ENCODE peak calls at places on chromosomes 12 and 14, in ten cellular contexts. R is ovary; Q is H9; C is upper lobe of left lung; F is upper lobe of right lung; H is tibial nerve; E is IMR-90; T is CD8-positive, alpha-beta memory T cell; L is transverse colon; X is heart right ventricle. B is an unnamed sample. For H3K9me3, the result is how much of the 10 kb centered on the place peaks cover.

GRCh38 chr14:36502558-36503508 is 17.2 kb downstream of the NKX2-1 start:
- DNase-seq in C (no peak), Q (no peak), R (no peak), H (no peak), T (no peak), L (no peak), F (no peak), X (no peak), E (no peak), B (no peak)

GRCh38 chr14:40599726-40600125 is 1007.0 kb upstream of the LRFN5 start:
- DNase-seq in E (no peak), X (no peak), F (no peak), R (no peak), H (no peak), T (no peak), L (no peak), C (no peak), Q (no peak), B (no peak)

GRCh38 chr14:96631030-96631429 is 128.8 kb downstream of the PAPOLA start:
- DNase-seq in Q (peak), T (no peak), C (no peak), R (no peak), F (no peak), L (peak), E (no peak), H (no peak), X (no peak), B (no peak)

GRCh38 chr12:105978686-105979085 is 160.1 kb downstream of the NUAK1 start:
- DNase-seq in R (no peak), L (no peak), Q (no peak), H (no peak), C (no peak), E (no peak), T (no peak), F (no peak), X (no peak), B (no peak)

GRCh38 chr14:103002578-103003350 is 54.6 kb downstream of the CDC42BPB start:
- DNase-seq in R (no peak), T (no peak), F (no peak), C (no peak), L (no peak), Q (no peak), E (no peak), H (no peak), X (no peak), B (no peak)

GRCh38 chr14:34583525-34583924 is 44.0 kb upstream of the EAPP start:
- DNase-seq in L (no peak), R (no peak), H (no peak), Q (no peak), E (no peak), T (no peak), X (no peak), F (no peak), C (no peak), B (no peak)

GRCh38 chr12:63802012-63802608 is 22.4 kb downstream of the RXYLT1 start:
- DNase-seq in X (no peak), R (no peak), E (peak), F (no peak), L (no peak), H (no peak), Q (no peak), C (no peak), T (peak), B (no peak)

GRCh38 chr12:101850199-101850598 is 19.4 kb upstream of the GNPTAB start:
- DNase-seq in X (no peak), E (no peak), Q (no peak), F (no peak), R (no peak), H (no peak), T (no peak), L (no peak), C (no peak), B (no peak)

GRCh38 chr14:70601162-70601561 is 707 bp upstream of the MED6 start:
- DNase-seq in Q (no peak), H (no peak), L (no peak), C (no peak), F (no peak), X (no peak), E (peak), R (no peak), T (no peak), B (no peak)

GRCh38 chr14:58331111-58331510 is 32.8 kb downstream of the ARID4A start:
- DNase-seq in L (peak), E (peak), Q (peak), F (no peak), H (peak), X (peak), R (peak), T (peak), C (no peak), B (peak)

GRCh38 chr12:92602476-92602875 is 100.3 kb upstream of the PLEKHG7 start:
- DNase-seq in Q (no peak), X (no peak), F (no peak), L (no peak), C (no peak), T (no peak), R (no peak), E (peak), H (no peak), B (no peak)

GRCh38 chr14:72472845-72473244 is 421.1 kb downstream of the DPF3 start:
- DNase-seq in T (no peak), R (no peak), Q (no peak), C (no peak), F (no peak), E (peak), X (no peak), L (no peak), H (no peak), B (no peak)

GRCh38 chr12:93440043-93440835 is 1.5 kb downstream of the UBE2N start:
- DNase-seq in X (no peak), H (no peak), R (no peak), Q (no peak), F (no peak), E (peak), T (no peak), C (no peak), L (no peak), B (no peak)

GRCh38 chr14:56170028-56170427 is 51.8 kb downstream of the PELI2 start:
- DNase-seq in L (no peak), F (no peak), X (no peak), T (no peak), R (no peak), C (no peak), H (no peak), Q (no peak), E (peak), B (no peak)
- H3K9me3 ChIP-seq in L (under half), F (under half), X (under half), T (under half), R (under half), C (under half), H (under half), Q (under half), E (under half), B (under half)

DNA sequence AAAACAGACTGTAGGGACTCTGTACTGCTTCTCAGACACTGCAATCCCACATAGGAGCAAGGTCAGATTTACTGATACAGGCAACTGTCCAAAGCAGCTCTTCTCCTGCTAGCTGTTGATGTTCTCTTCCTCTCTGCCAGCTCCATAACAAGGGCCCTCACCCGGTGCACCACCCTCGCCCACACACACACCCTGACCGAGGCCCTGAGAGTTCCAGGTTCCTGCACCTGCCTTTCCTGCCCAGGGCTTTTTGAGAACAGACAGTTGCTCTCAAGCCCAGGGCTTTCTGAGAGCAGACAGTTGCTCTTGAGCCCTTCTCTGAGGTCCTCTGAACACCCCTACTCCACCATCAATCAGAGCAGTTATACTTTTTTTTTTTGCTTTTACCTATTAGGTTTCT is 233.8 kb upstream of the GARIN6 start:
- DNase-seq in H (no peak), E (no peak), Q (no peak), F (no peak), T (no peak), R (no peak), C (no peak), L (no peak), X (no peak), B (no peak)
- H3K9me3 ChIP-seq in H (under half), E (under half), Q (under half), F (under half), T (under half), R (under half), C (under half), L (under half), X (under half), B (under half)

GRCh38 chr14:26395726-26396125 is 202.1 kb downstream of the NOVA1 start:
- DNase-seq in L (no peak), T (no peak), X (no peak), R (no peak), F (no peak), H (no peak), C (no peak), E (no peak), Q (no peak), B (no peak)

GRCh38 chr14:26389646-26390508 is 208.0 kb downstream of the NOVA1 start:
- DNase-seq in E (peak), X (no peak), Q (no peak), H (no peak), L (no peak), C (no peak), R (no peak), F (no peak), T (no peak), B (no peak)

GRCh38 chr14:26398616-26399015 is 199.2 kb downstream of the NOVA1 start:
- DNase-seq in X (no peak), H (no peak), L (no peak), E (no peak), C (no peak), Q (no peak), F (no peak), T (no peak), R (no peak), B (no peak)

GRCh38 chr14:26392498-26392897 is 205.3 kb downstream of the NOVA1 start:
- DNase-seq in C (no peak), F (no peak), H (no peak), Q (no peak), T (no peak), R (no peak), X (no peak), L (no peak), E (no peak), B (no peak)

DNA sequence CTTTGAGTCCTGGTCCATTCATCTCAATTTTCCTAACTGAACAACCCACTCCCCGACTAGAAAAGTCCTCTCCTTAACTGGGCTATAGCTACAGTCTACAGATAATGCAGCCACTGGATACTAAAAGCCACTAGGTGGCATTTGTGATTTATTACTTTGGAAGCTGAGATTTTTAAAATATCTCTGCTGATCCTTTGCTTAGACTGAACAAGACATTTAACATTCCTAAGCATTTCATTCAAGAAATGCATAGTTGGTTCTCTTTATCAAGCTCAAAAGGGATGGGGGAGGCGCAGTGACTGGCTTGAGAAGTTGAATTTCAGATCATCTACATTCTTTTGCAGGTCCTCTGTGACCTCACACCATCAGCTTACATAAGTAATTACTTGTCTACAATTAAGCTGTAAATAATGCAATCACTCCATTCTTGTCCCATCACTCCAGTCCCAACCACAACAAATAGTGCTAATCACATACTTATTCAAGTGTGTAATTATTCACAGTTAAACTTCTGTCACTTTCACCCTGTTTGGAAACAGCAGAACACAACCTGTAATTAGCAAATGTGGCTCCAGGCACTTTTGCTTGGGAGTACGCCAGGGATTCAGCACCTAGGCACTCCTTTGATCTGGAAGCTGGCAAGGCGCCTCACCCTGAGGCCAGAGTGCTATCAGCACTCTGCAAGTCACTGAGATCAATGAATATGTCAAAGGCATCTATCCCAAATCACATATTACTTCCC is 203.5 kb downstream of the NOVA1 start:
- DNase-seq in E (peak), T (no peak), Q (peak), H (no peak), F (no peak), X (no peak), C (no peak), R (no peak), L (peak), B (no peak)
- H3K9me3 ChIP-seq in E (under half), T (under half), Q (under half), H (under half), F (under half), X (under half), C (under half), R (under half), L (under half), B (under half)

GRCh38 chr14:51295666-51296263 is 55.7 kb downstream of the TMX1 start:
- DNase-seq in H (no peak), F (no peak), Q (no peak), C (no peak), E (peak), X (no peak), T (no peak), L (no peak), R (no peak), B (no peak)

GRCh38 chr14:51293149-51293925 is 53.3 kb downstream of the TMX1 start:
- DNase-seq in L (no peak), Q (no peak), T (no peak), F (no peak), X (peak), C (no peak), R (no peak), E (peak), H (peak), B (no peak)

GRCh38 chr14:51291016-51291415 is 51.0 kb downstream of the TMX1 start:
- DNase-seq in Q (no peak), T (no peak), E (no peak), H (no peak), R (no peak), X (no peak), L (no peak), F (no peak), C (no peak), B (no peak)

GRCh38 chr14:51294951-51295350 is 54.9 kb downstream of the TMX1 start:
- DNase-seq in C (no peak), H (no peak), L (no peak), E (no peak), X (no peak), Q (no peak), F (no peak), R (no peak), T (no peak), B (no peak)

DNA sequence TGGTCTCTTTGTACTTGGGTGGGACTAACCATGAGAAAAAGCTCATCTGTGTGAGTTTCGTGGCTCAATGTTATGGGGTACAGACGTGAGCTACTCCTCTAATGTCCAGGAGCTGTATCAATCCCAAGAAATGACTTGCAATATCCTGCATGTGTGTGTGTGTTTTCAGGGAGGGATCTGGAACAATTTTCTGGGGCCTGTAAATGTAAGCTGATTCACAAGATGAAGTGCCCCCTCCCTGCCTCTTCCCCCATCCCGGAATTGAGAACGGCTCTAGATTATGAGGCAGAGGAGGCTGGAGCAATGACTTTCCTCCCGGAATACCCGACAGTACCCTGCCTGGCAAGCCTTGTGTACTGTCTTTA is 53.9 kb downstream of the TMX1 start:
- DNase-seq in X (no peak), F (no peak), E (no peak), R (no peak), L (no peak), T (no peak), C (no peak), Q (no peak), H (no peak), B (no peak)
- H3K9me3 ChIP-seq in X (under half), F (under half), E (under half), R (under half), L (under half), T (under half), C (under half), Q (under half), H (under half), B (under half)

GRCh38 chr14:92523752-92524151 is 10.2 kb downstream of the RIN3 start:
- DNase-seq in E (no peak), H (no peak), F (peak), T (no peak), C (no peak), Q (no peak), L (no peak), R (no peak), X (no peak), B (no peak)
- H3K9me3 ChIP-seq in E (under half), H (under half), F (under half), T (under half), C (under half), Q (under half), L (under half), R (under half), X (under half), B (under half)

DNA sequence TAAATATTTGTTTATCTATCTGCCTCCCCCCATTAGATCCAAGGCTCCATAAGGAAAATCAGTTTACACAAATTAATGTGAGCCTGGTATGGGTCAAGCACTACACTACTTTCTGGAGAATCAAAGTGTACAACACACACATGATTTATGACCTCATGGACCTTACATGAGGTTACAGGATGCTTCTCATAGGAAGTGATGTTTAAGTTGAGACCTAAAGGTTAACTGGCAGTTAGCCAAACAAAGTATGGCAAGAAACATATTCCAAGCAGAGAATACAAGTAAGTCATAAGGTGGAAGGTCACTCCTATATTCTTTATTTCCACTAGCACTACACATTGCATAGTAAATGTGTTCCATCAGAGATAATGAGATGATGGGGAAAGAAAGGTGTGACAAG is 39.2 kb downstream of the OSBPL8 start:
- DNase-seq in Q (no peak), C (no peak), R (no peak), X (no peak), F (no peak), T (no peak), H (no peak), L (no peak), E (no peak), B (no peak)
- H3K9me3 ChIP-seq in Q (under half), C (under half), R (under half), X (under half), F (under half), T (under half), H (under half), L (under half), E (under half), B (under half)

GRCh38 chr14:105993814-105994213 is 467.4 kb downstream of the TMEM121 start:
- DNase-seq in C (peak), L (no peak), F (no peak), R (no peak), E (no peak), X (no peak), Q (no peak), H (no peak), T (peak), B (no peak)

DNA sequence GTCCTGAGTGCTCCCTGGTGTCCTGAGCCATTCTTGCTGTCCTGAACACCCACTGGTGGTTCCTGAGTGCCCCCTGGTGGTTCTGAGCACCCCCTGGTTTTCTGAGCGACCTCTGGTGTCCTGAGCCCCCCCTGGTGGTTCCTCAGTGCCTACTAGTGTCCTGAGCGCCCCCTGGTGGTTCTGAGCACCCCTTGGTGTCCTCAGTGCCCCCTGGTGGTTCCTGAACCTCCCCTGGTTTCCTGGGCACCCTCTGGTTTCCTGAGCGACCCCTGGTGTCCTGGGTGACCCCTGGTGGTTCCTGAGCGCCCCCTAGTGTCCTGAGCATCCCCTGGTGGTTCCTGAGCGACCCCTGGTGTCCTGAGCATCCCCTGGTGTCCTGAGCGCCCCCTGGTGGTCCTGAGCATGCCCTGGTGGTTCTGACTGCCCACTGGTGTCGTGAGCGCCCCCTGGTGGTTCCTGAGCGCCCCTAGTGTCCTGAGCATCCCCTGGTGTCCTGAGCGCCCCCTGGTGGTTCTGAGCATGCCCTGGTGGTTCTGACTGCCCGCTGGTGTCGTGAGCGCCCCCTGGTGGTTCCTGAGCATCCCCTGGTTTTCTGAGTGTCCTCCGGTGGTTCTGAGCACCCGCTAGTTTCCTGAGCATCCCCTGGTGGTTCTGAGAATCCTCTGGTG is 473.1 kb downstream of the TMEM121 start:
- DNase-seq in R (no peak), E (no peak), L (peak), T (peak), C (peak), H (no peak), Q (no peak), F (peak), X (peak), B (peak)
- H3K9me3 ChIP-seq in R (under half), E (under half), L (under half), T (under half), C (under half), H (under half), Q (under half), F (under half), X (under half), B (under half)

GRCh38 chr14:83764656-83765055 is 1765.3 kb upstream of the FLRT2 start:
- DNase-seq in L (no peak), T (no peak), R (no peak), E (no peak), H (no peak), Q (no peak), C (no peak), X (no peak), F (no peak), B (no peak)
- H3K9me3 ChIP-seq in L (under half), T (under half), R (under half), E (under half), H (under half), Q (under half), C (under half), X (under half), F (under half), B (under half)

DNA sequence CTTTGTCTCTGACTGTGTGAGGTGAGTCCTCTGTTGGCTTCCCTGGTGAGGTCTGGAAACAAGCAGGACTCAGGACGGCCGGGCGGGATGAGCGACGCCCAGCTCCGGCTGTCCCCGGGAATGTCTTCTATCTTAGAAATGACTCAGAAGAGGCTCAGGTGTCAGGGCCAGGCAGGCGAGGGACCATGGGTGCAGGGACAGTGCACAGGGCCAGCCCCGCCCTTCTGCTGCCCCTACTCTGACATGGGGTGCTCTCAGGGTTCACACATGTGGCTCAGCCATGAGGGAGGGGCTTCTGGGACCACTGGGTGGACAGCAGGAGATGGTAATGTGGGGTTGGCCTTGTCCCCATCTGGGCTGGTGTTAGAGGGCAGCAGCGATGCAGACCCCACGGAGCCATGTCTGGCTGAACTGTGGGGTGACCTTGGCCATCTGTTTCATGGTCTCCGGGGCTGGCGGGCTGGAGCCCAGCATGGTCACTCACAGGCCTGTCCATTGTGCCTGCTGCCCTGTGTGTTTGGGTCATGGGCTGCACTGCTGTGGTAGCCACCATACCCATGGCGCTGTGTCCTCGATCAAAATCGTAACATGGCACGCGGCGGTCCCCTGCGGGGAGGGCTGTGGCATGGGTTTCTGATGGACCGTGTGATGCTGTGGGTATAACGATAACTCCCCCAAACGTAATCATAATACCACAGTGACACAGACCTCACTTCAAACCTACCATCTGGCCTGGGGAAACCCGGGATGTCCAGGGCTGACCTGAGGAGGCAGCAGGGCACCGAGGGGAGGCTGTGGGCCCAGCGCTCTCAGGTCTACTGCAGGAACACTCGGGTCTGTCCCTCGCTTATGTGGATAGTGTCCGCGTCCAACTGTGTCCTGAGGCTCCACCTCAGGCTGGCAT is 368.8 kb downstream of the TMEM121 start:
- DNase-seq in T (no peak), C (peak), H (no peak), X (peak), F (peak), R (no peak), L (no peak), Q (no peak), E (no peak), B (no peak)
- H3K9me3 ChIP-seq in T (under half), C (under half), H (under half), X (under half), F (under half), R (under half), L (under half), Q (half or more), E (under half), B (under half)

B was measured in T-helper 17 cell.